ENCODE peak calls at places on chromosomes 2 and 18, in ten cellular contexts. V is Karpas-422, D is endothelial cell of umbilical vein, L is NT2/D1, X is GM23248, G is endodermal cell, S is PC-3, Z is HepG2, B is HCT116, A is mesendoderm. R is an unnamed sample.

GRCh38 chr18:42736074-42736473 is 379.4 kb downstream of the RIT2 start:
- DNase-seq in L (no peak), Z (no peak), A (peak; percentile 21), S (no peak), D (no peak), B (no peak), X (peak; percentile 0), G (no peak), V (no peak), R (no peak)

GRCh38 chr2:97699765-97700444 is 13.5 kb upstream of the ZAP70 start:
- DNase-seq in X (peak; percentile 78), S (peak; percentile 74), A (peak; percentile 89), G (peak; percentile 92), B (peak; percentile 37), V (peak; percentile 84), Z (peak; percentile 68), L (peak; percentile 73), D (peak; percentile 51), R (peak; percentile 86)

GRCh38 chr18:41642756-41643155 is 312.3 kb upstream of the PIK3C3 start:
- DNase-seq in G (no peak), A (no peak), X (peak; percentile 54), B (no peak), Z (no peak), L (no peak), S (peak; percentile 62), D (no peak), V (no peak), R (peak; percentile 57)

GRCh38 chr2:79219383-79219988 is 59.9 kb upstream of the REG3A start:
- DNase-seq in S (peak; percentile 62), V (peak; percentile 92), Z (peak; percentile 55), G (peak; percentile 81), D (peak; percentile 7), B (no peak), X (peak; percentile 63), A (peak; percentile 77), L (peak; percentile 76), R (peak; percentile 50)

GRCh38 chr2:118593257-118593656 is 254.2 kb downstream of the EN1 start:
- DNase-seq in X (peak; percentile 48), D (no peak), S (no peak), A (no peak), B (no peak), Z (no peak), G (no peak), V (no peak), L (no peak), R (no peak)

GRCh38 chr2:165440367-165440766 is 29.1 kb upstream of the CSRNP3 start:
- DNase-seq in D (peak; percentile 36), Z (no peak), X (peak; percentile 92), A (peak; percentile 51), G (no peak), S (no peak), B (no peak), L (no peak), V (no peak), R (peak; percentile 98)

GRCh38 chr2:54657664-54658083 is 65.8 kb upstream of the EML6 start:
- DNase-seq in B (peak; percentile 23), D (peak; percentile 61), G (peak; percentile 86), X (peak; percentile 60), L (peak; percentile 35), S (peak; percentile 66), A (peak; percentile 63), V (peak; percentile 87), Z (peak; percentile 62), R (peak; percentile 45)

GRCh38 chr18:11163668-11164067 is 14.3 kb upstream of the PIEZO2 start:
- DNase-seq in D (peak; percentile 36), V (no peak), S (no peak), X (no peak), L (no peak), Z (no peak), G (peak; percentile 79), A (peak; percentile 56), B (no peak), R (no peak)

GRCh38 chr18:10113156-10114022 is 199.6 kb downstream of the VAPA start:
- DNase-seq in L (no peak), A (no peak), X (no peak), G (no peak), B (no peak), S (no peak), V (no peak), Z (no peak), D (peak; percentile 18), R (peak; percentile 33)

GRCh38 chr2:123363076-123363475 is 662.0 kb upstream of the CNTNAP5 start:
- DNase-seq in S (no peak), Z (no peak), L (no peak), A (no peak), B (no peak), X (no peak), D (no peak), G (no peak), V (peak; percentile 72), R (no peak)

GRCh38 chr2:186274936-186275575 is 211.0 kb upstream of the ZC3H15 start:
- DNase-seq in Z (peak; percentile 27), L (no peak), G (peak; percentile 50), V (no peak), A (peak; percentile 61), X (peak; percentile 58), B (no peak), S (peak; percentile 61), D (no peak), R (peak; percentile 69)

GRCh38 chr18:23824704-23825103 is 135.5 kb downstream of the LAMA3 start:
- DNase-seq in L (no peak), V (no peak), B (no peak), A (no peak), Z (no peak), G (no peak), S (no peak), D (no peak), X (peak; percentile 66), R (peak; percentile 12)

GRCh38 chr18:23825978-23826405 is 136.7 kb downstream of the LAMA3 start:
- DNase-seq in L (no peak), D (peak; percentile 89), X (peak; percentile 95), V (no peak), Z (no peak), S (peak; percentile 37), A (no peak), B (no peak), G (no peak), R (peak; percentile 63)

GRCh38 chr18:23824235-23824634 is 135.0 kb downstream of the LAMA3 start:
- DNase-seq in X (no peak), S (no peak), A (peak; percentile 53), L (no peak), G (no peak), B (no peak), Z (no peak), D (no peak), V (no peak), R (no peak)

GRCh38 chr18:23826850-23827620 is 137.8 kb downstream of the LAMA3 start:
- DNase-seq in G (no peak), X (peak; percentile 40), Z (no peak), V (no peak), S (no peak), L (no peak), B (no peak), A (no peak), D (peak; percentile 45), R (no peak)

DNA sequence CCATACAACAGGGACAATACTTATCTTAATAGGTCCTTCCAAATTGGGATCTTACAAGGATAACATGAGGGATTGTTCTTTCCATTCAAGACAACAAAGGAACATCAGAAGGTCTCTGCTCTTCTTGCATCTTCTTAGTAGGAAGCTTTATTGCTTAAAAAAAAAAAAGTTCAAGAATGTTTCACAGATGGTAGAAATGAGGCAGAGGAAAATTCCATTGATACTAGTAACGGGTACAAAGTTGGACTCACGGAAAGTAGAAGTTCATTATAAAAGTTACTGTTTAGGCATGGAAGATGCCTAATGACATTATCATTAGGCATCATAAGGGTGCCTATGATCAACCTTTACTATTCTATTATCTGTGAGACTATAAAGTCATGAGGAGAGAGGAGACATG is 136.2 kb downstream of the LAMA3 start:
- DNase-seq in L (no peak), G (no peak), Z (no peak), X (peak; percentile 74), V (no peak), S (no peak), A (no peak), D (no peak), B (no peak), R (no peak)
- H3K9ac ChIP-seq in L (no peak overlapping the region), G (no peak overlapping the region), Z (no peak overlapping the region), X (peak overlapping the region; percentile 56), V (no peak overlapping the region), S (no peak overlapping the region), A (no peak overlapping the region), D (no peak overlapping the region), B (no peak overlapping the region), R (peak overlapping the region; percentile 79)

GRCh38 chr2:72944804-72945449 is 27.6 kb downstream of the EMX1 start:
- DNase-seq in D (no peak), Z (no peak), B (no peak), L (no peak), X (no peak), G (no peak), A (no peak), S (no peak), V (no peak), R (no peak)
- H3K27me3 ChIP-seq in D (no peaks in the 10 kb centered on the region), Z (no peaks in the 10 kb centered on the region), B (no peaks in the 10 kb centered on the region), L (no peaks in the 10 kb centered on the region), X (no peaks in the 10 kb centered on the region), G (no peaks in the 10 kb centered on the region), A (no peaks in the 10 kb centered on the region), S (no peaks in the 10 kb centered on the region), V (no peaks in the 10 kb centered on the region), R (no peaks in the 10 kb centered on the region)

DNA sequence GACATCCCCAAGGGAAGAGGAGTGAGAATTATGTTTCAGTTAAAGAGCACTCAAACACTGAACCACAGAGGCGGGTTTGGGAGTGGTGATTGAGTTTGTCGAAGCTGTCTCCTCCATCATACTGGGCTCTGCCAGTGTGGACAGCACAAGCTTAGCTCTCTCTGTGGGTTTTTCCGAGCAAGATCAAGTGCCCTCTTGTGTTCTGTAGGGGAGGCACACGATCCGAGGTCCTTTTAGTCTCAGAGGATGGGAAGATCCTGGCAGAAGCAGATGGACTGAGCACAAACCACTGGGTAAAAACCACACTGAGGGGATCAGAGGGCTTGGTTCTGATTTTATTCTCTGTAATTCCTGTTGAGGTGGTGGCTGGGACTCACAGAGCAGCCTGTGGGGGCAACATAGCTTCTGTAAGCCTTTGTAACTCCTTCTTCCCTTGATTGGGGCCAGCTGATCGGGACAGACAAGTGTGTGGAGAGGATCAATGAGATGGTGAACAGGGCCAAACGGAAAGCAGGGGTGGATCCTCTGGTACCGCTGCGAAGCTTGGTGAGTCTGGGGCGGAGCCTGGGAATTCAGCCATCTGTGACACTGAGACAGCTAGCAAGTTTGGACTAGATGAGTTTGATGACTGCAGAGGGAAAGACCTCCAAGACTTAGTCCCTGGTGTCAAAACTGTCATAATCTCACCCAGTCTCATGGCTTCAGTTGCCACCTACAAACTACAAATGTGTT is 2.0 kb downstream of the NAGK start:
- DNase-seq in D (no peak), V (peak; percentile 74), L (peak; percentile 22), X (peak; percentile 75), B (peak; percentile 19), S (peak; percentile 51), A (peak; percentile 82), Z (peak; percentile 66), G (peak; percentile 78), R (peak; percentile 43)
- H3K4me3 ChIP-seq in D (no peak overlapping the region), V (peak overlapping the region; percentile 31), L (no peak overlapping the region), X (peak overlapping the region; percentile 86), B (no peak overlapping the region), S (peak overlapping the region; percentile 84), A (no peak overlapping the region), Z (no peak overlapping the region), G (peak overlapping the region; percentile 99), R (peak overlapping the region; percentile 96)

DNA sequence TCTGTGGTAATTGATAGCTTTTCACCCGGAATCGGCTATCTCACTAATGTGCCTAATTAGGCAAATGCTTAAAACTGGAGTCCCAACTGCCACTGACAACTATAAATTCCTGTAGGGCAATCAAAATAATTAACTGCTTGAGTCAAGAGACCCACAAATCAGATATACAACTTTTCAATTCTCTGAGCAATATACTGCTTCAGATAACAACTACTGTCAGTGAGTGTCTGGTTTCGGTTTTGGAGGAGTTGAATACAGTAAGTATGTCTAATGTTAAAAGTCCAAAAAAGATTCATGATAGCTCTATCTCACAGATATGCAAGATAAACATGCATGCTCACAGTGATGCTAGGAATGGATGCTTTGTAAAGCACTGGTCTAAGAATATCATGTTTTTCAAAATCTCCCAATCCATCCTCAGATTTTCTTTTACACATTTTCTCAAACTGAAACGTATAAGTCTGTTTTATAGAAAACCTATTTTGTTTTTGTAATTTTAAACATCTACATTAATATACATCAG is 283.2 kb downstream of the NRXN1 start:
- DNase-seq in X (no peak), B (no peak), D (no peak), L (no peak), S (no peak), G (no peak), Z (no peak), V (no peak), A (no peak), R (peak; percentile 21)
- H3K9ac ChIP-seq in X (no peak overlapping the region), B (no peak overlapping the region), D (no peak overlapping the region), L (no peak overlapping the region), S (no peak overlapping the region), G (no peak overlapping the region), Z (no peak overlapping the region), V (no peak overlapping the region), A (no peak overlapping the region), R (no peak overlapping the region)